ENCODE peak calls at places on chromosomes 2 and 18, in seven cellular contexts. One of them, this sample, is unnamed.

GRCh38 chr2:60872510-60872928 is 8.9 kb upstream of the REL start:
- DNase-seq in endothelial cell of umbilical vein: no peak
- DNase-seq in uterus: no peak
- DNase-seq in tibial nerve: no peak
- DNase-seq in heart right ventricle: no peak
- DNase-seq in pancreas: no peak
- DNase-seq in neuronal stem cell: no peak
- DNase-seq in this sample: no peak

GRCh38 chr18:5431836-5432575 is 111.8 kb downstream of the EPB41L3 start:
- DNase-seq in neuronal stem cell: no peak
- DNase-seq in endothelial cell of umbilical vein: peak
- DNase-seq in tibial nerve: no peak
- DNase-seq in pancreas: no peak
- DNase-seq in heart right ventricle: no peak
- DNase-seq in uterus: no peak
- DNase-seq in this sample: no peak

GRCh38 chr2:108971661-108972566 is 17.1 kb downstream of the EDAR start:
- DNase-seq in heart right ventricle: no peak
- DNase-seq in endothelial cell of umbilical vein: no peak
- DNase-seq in tibial nerve: no peak
- DNase-seq in pancreas: no peak
- DNase-seq in uterus: no peak
- DNase-seq in neuronal stem cell: no peak
- DNase-seq in this sample: no peak

GRCh38 chr2:7919510-7919909 is 762.3 kb upstream of the ID2 start:
- DNase-seq in heart right ventricle: no peak
- DNase-seq in neuronal stem cell: no peak
- DNase-seq in pancreas: no peak
- DNase-seq in endothelial cell of umbilical vein: no peak
- DNase-seq in uterus: no peak
- DNase-seq in tibial nerve: no peak
- DNase-seq in this sample: no peak

GRCh38 chr2:162926501-162926900 is 87.9 kb upstream of the KCNH7 start:
- DNase-seq in neuronal stem cell: no peak
- DNase-seq in pancreas: no peak
- DNase-seq in tibial nerve: no peak
- DNase-seq in uterus: no peak
- DNase-seq in heart right ventricle: no peak
- DNase-seq in endothelial cell of umbilical vein: no peak
- DNase-seq in this sample: no peak

GRCh38 chr2:166984797-166985196 is 96.5 kb downstream of the XIRP2 start:
- DNase-seq in neuronal stem cell: no peak
- DNase-seq in pancreas: no peak
- DNase-seq in tibial nerve: no peak
- DNase-seq in endothelial cell of umbilical vein: no peak
- DNase-seq in uterus: no peak
- DNase-seq in heart right ventricle: no peak
- DNase-seq in this sample: no peak

GRCh38 chr18:48455555-48456478 is 46.6 kb upstream of the ZBTB7C start:
- DNase-seq in neuronal stem cell: no peak
- DNase-seq in heart right ventricle: no peak
- DNase-seq in uterus: no peak
- DNase-seq in endothelial cell of umbilical vein: no peak
- DNase-seq in pancreas: no peak
- DNase-seq in tibial nerve: no peak
- DNase-seq in this sample: no peak

GRCh38 chr2:11808016-11808400 is 61.6 kb downstream of the LPIN1 start:
- DNase-seq in uterus: no peak
- DNase-seq in heart right ventricle: no peak
- DNase-seq in endothelial cell of umbilical vein: no peak
- DNase-seq in pancreas: no peak
- DNase-seq in neuronal stem cell: no peak
- DNase-seq in tibial nerve: no peak
- DNase-seq in this sample: no peak

GRCh38 chr2:147826615-147827375 is 18.0 kb upstream of the ACVR2A start:
- DNase-seq in uterus: no peak
- DNase-seq in heart right ventricle: no peak
- DNase-seq in neuronal stem cell: no peak
- DNase-seq in endothelial cell of umbilical vein: no peak
- DNase-seq in tibial nerve: no peak
- DNase-seq in pancreas: no peak
- DNase-seq in this sample: no peak

GRCh38 chr2:102238039-102238756 is 51.4 kb downstream of the IL1RL2 start:
- DNase-seq in heart right ventricle: no peak
- DNase-seq in pancreas: no peak
- DNase-seq in uterus: no peak
- DNase-seq in neuronal stem cell: no peak
- DNase-seq in endothelial cell of umbilical vein: peak
- DNase-seq in tibial nerve: no peak
- DNase-seq in this sample: no peak

GRCh38 chr18:5662586-5663090 is 118.8 kb upstream of the EPB41L3 start:
- DNase-seq in heart right ventricle: no peak
- DNase-seq in pancreas: no peak
- DNase-seq in neuronal stem cell: no peak
- DNase-seq in endothelial cell of umbilical vein: no peak
- DNase-seq in uterus: no peak
- DNase-seq in tibial nerve: no peak
- DNase-seq in this sample: peak

GRCh38 chr2:149538138-149538833 is 49.3 kb downstream of the MMADHC start:
- DNase-seq in heart right ventricle: no peak
- DNase-seq in uterus: no peak
- DNase-seq in neuronal stem cell: no peak
- DNase-seq in tibial nerve: no peak
- DNase-seq in pancreas: no peak
- DNase-seq in endothelial cell of umbilical vein: no peak
- DNase-seq in this sample: no peak

GRCh38 chr2:9310390-9310789 is 103.8 kb downstream of the ASAP2 start:
- DNase-seq in uterus: peak
- DNase-seq in tibial nerve: peak
- DNase-seq in pancreas: no peak
- DNase-seq in endothelial cell of umbilical vein: peak
- DNase-seq in heart right ventricle: peak
- DNase-seq in neuronal stem cell: no peak
- DNase-seq in this sample: no peak

GRCh38 chr2:76870011-76870410 is 652.2 kb downstream of the LRRTM4 start:
- DNase-seq in uterus: no peak
- DNase-seq in endothelial cell of umbilical vein: peak
- DNase-seq in heart right ventricle: no peak
- DNase-seq in neuronal stem cell: no peak
- DNase-seq in pancreas: no peak
- DNase-seq in tibial nerve: no peak
- DNase-seq in this sample: no peak

GRCh38 chr2:38076250-38076709 is 329 bp upstream of the CYP1B1 start:
- DNase-seq in tibial nerve: peak
- DNase-seq in heart right ventricle: peak
- DNase-seq in endothelial cell of umbilical vein: peak
- DNase-seq in pancreas: peak
- DNase-seq in uterus: peak
- DNase-seq in neuronal stem cell: peak
- DNase-seq in this sample: no peak

GRCh38 chr2:12684471-12684936 is 32.2 kb upstream of the TRIB2 start:
- DNase-seq in uterus: peak
- DNase-seq in neuronal stem cell: no peak
- DNase-seq in heart right ventricle: no peak
- DNase-seq in endothelial cell of umbilical vein: peak
- DNase-seq in tibial nerve: no peak
- DNase-seq in pancreas: no peak
- DNase-seq in this sample: no peak

GRCh38 chr2:97979894-97980293 is 15.9 kb downstream of the TMEM131 start:
- DNase-seq in uterus: no peak
- DNase-seq in tibial nerve: no peak
- DNase-seq in endothelial cell of umbilical vein: no peak
- DNase-seq in heart right ventricle: no peak
- DNase-seq in pancreas: no peak
- DNase-seq in neuronal stem cell: no peak
- DNase-seq in this sample: no peak
- H3K27ac ChIP-seq in uterus: no peak
- H3K27ac ChIP-seq in tibial nerve: no peak
- H3K27ac ChIP-seq in endothelial cell of umbilical vein: no peak
- H3K27ac ChIP-seq in heart right ventricle: no peak
- H3K27ac ChIP-seq in pancreas: no peak
- H3K27ac ChIP-seq in neuronal stem cell: no peak
- H3K27ac ChIP-seq in this sample: no peak

GRCh38 chr2:24993797-24994196 is 22.0 kb upstream of the DNAJC27 start:
- DNase-seq in heart right ventricle: no peak
- DNase-seq in tibial nerve: no peak
- DNase-seq in neuronal stem cell: no peak
- DNase-seq in endothelial cell of umbilical vein: no peak
- DNase-seq in pancreas: no peak
- DNase-seq in uterus: no peak
- DNase-seq in this sample: no peak
- H3K27ac ChIP-seq in heart right ventricle: no peak
- H3K27ac ChIP-seq in tibial nerve: no peak
- H3K27ac ChIP-seq in neuronal stem cell: no peak
- H3K27ac ChIP-seq in endothelial cell of umbilical vein: no peak
- H3K27ac ChIP-seq in pancreas: no peak
- H3K27ac ChIP-seq in uterus: no peak
- H3K27ac ChIP-seq in this sample: no peak

GRCh38 chr2:237585590-237586221 is 4.8 kb downstream of the RAB17 start:
- DNase-seq in endothelial cell of umbilical vein: no peak
- DNase-seq in pancreas: no peak
- DNase-seq in tibial nerve: no peak
- DNase-seq in neuronal stem cell: no peak
- DNase-seq in uterus: no peak
- DNase-seq in heart right ventricle: no peak
- DNase-seq in this sample: no peak

GRCh38 chr2:237583385-237584295 is 6.9 kb downstream of the RAB17 start:
- DNase-seq in uterus: no peak
- DNase-seq in pancreas: no peak
- DNase-seq in heart right ventricle: no peak
- DNase-seq in tibial nerve: no peak
- DNase-seq in neuronal stem cell: no peak
- DNase-seq in endothelial cell of umbilical vein: no peak
- DNase-seq in this sample: no peak

GRCh38 chr2:237577956-237578870 is 11.8 kb downstream of the PRLH start:
- DNase-seq in tibial nerve: no peak
- DNase-seq in endothelial cell of umbilical vein: no peak
- DNase-seq in heart right ventricle: no peak
- DNase-seq in neuronal stem cell: no peak
- DNase-seq in pancreas: peak
- DNase-seq in uterus: no peak
- DNase-seq in this sample: no peak

GRCh38 chr2:237581326-237581725 is 9.2 kb downstream of the RAB17 start:
- DNase-seq in tibial nerve: no peak
- DNase-seq in endothelial cell of umbilical vein: no peak
- DNase-seq in neuronal stem cell: no peak
- DNase-seq in pancreas: no peak
- DNase-seq in heart right ventricle: no peak
- DNase-seq in uterus: no peak
- DNase-seq in this sample: no peak

DNA sequence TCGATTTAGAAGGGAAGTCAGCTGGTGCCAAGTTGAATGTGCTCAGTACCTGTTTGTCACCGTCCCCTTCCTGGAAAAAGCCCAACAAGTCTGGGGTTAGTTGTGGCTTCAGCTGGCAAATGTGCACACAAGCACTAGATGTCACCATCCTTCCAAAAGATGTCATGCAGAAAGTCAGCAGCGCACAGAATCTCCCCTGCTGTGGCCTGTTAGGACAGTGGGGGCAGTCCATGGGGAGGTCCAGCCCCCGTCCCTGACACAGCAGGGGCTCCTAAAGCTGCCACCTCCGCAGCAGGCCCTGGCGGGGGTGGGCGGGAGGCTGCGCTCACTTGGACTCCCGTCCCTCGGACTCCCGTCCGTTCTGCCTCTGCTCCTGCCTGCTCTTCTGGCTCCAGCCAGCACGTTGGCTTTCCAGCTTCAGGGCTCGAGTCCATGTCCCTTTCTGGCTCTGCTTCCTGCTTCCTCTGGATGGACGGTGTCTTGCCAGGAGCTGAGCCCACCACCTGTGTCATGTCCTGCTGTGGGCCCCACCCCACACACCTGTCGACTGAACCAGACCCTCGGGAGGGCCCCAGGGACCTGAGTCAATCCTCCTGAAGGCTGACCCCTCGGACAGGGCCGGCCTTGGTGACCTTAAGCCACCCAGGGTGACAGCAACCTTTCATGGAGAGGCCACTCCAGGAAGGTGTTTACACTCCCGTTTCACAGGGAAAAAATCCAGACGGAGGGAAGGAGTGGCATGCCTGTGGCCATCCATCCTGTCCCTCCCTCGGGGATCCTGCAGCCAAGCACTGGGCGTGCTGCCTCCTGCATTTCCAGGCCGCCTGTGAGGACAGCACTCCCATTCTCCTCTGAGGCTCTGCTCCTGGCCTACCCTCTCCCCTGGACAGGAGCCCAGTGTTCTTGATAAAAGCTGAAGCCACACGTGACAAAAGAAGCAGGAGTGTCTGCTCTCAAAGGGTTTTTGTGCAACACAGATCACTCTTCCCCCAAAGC is 8.5 kb downstream of the RAB17 start:
- DNase-seq in tibial nerve: peak
- DNase-seq in heart right ventricle: peak
- DNase-seq in endothelial cell of umbilical vein: peak
- DNase-seq in uterus: peak
- DNase-seq in pancreas: no peak
- DNase-seq in neuronal stem cell: peak
- DNase-seq in this sample: no peak
- H3K27ac ChIP-seq in tibial nerve: no peak
- H3K27ac ChIP-seq in heart right ventricle: peak
- H3K27ac ChIP-seq in endothelial cell of umbilical vein: no peak
- H3K27ac ChIP-seq in uterus: peak
- H3K27ac ChIP-seq in pancreas: peak
- H3K27ac ChIP-seq in neuronal stem cell: no peak
- H3K27ac ChIP-seq in this sample: no peak

GRCh38 chr2:164369416-164369815 is 251.9 kb downstream of the GRB14 start:
- DNase-seq in neuronal stem cell: no peak
- DNase-seq in endothelial cell of umbilical vein: no peak
- DNase-seq in tibial nerve: no peak
- DNase-seq in uterus: no peak
- DNase-seq in heart right ventricle: no peak
- DNase-seq in pancreas: no peak
- DNase-seq in this sample: no peak

GRCh38 chr2:164371916-164372315 is 249.4 kb downstream of the GRB14 start:
- DNase-seq in endothelial cell of umbilical vein: no peak
- DNase-seq in tibial nerve: no peak
- DNase-seq in uterus: no peak
- DNase-seq in heart right ventricle: no peak
- DNase-seq in neuronal stem cell: no peak
- DNase-seq in pancreas: no peak
- DNase-seq in this sample: no peak
- H3K27ac ChIP-seq in endothelial cell of umbilical vein: no peak
- H3K27ac ChIP-seq in tibial nerve: no peak
- H3K27ac ChIP-seq in uterus: no peak
- H3K27ac ChIP-seq in heart right ventricle: no peak
- H3K27ac ChIP-seq in neuronal stem cell: no peak
- H3K27ac ChIP-seq in pancreas: no peak
- H3K27ac ChIP-seq in this sample: no peak

GRCh38 chr18:76620326-76620813 is 125.3 kb upstream of the ZNF516 start:
- DNase-seq in endothelial cell of umbilical vein: peak
- DNase-seq in tibial nerve: peak
- DNase-seq in pancreas: peak
- DNase-seq in uterus: peak
- DNase-seq in heart right ventricle: peak
- DNase-seq in neuronal stem cell: peak
- DNase-seq in this sample: peak
- H3K27ac ChIP-seq in endothelial cell of umbilical vein: no peak
- H3K27ac ChIP-seq in tibial nerve: peak
- H3K27ac ChIP-seq in pancreas: peak
- H3K27ac ChIP-seq in uterus: peak
- H3K27ac ChIP-seq in heart right ventricle: peak
- H3K27ac ChIP-seq in neuronal stem cell: peak
- H3K27ac ChIP-seq in this sample: no peak

This sample was measured in substantia nigra.